ENCODE peak calls at places on chromosomes 5 and 9, in ten cellular contexts. One of them, this sample, is unnamed.

GRCh38 chr9:114389612-114390368 is 2.0 kb upstream of the AKNA start:
- DNase-seq in mammary epithelial cell: no peak
- DNase-seq in dorsolateral prefrontal cortex: no peak
- DNase-seq in endothelial cell: no peak
- DNase-seq in choroid plexus epithelial cell: no peak
- DNase-seq in sigmoid colon: no peak
- DNase-seq in left lung: no peak
- DNase-seq in tibial artery: no peak
- DNase-seq in CD4-positive, alpha-beta T cell: no peak
- DNase-seq in lung: no peak
- DNase-seq in this sample: no peak

GRCh38 chr5:2003690-2004365 is 121.1 kb upstream of the IRX4 start:
- DNase-seq in left lung: no peak
- DNase-seq in mammary epithelial cell: no peak
- DNase-seq in dorsolateral prefrontal cortex: no peak
- DNase-seq in choroid plexus epithelial cell: no peak
- DNase-seq in sigmoid colon: no peak
- DNase-seq in endothelial cell: no peak
- DNase-seq in tibial artery: no peak
- DNase-seq in lung: peak
- DNase-seq in CD4-positive, alpha-beta T cell: no peak
- DNase-seq in this sample: no peak

GRCh38 chr9:114643906-114644305 is 13.7 kb downstream of the TEX53 start:
- DNase-seq in sigmoid colon: no peak
- DNase-seq in endothelial cell: no peak
- DNase-seq in mammary epithelial cell: no peak
- DNase-seq in lung: no peak
- DNase-seq in dorsolateral prefrontal cortex: no peak
- DNase-seq in CD4-positive, alpha-beta T cell: no peak
- DNase-seq in left lung: no peak
- DNase-seq in choroid plexus epithelial cell: no peak
- DNase-seq in tibial artery: no peak
- DNase-seq in this sample: no peak

GRCh38 chr9:38200431-38200830 is 131.4 kb upstream of the SHB start:
- DNase-seq in endothelial cell: no peak
- DNase-seq in tibial artery: no peak
- DNase-seq in mammary epithelial cell: no peak
- DNase-seq in lung: no peak
- DNase-seq in CD4-positive, alpha-beta T cell: no peak
- DNase-seq in sigmoid colon: no peak
- DNase-seq in dorsolateral prefrontal cortex: no peak
- DNase-seq in choroid plexus epithelial cell: no peak
- DNase-seq in left lung: no peak
- DNase-seq in this sample: no peak

GRCh38 chr9:136265561-136266355 is 20.1 kb upstream of the QSOX2 start:
- DNase-seq in lung: no peak
- DNase-seq in mammary epithelial cell: no peak
- DNase-seq in tibial artery: no peak
- DNase-seq in endothelial cell: no peak
- DNase-seq in choroid plexus epithelial cell: no peak
- DNase-seq in sigmoid colon: no peak
- DNase-seq in left lung: peak
- DNase-seq in dorsolateral prefrontal cortex: no peak
- DNase-seq in CD4-positive, alpha-beta T cell: no peak
- DNase-seq in this sample: no peak

GRCh38 chr5:127011151-127011550 is 19.2 kb downstream of the MARCHF3 start:
- DNase-seq in endothelial cell: no peak
- DNase-seq in sigmoid colon: no peak
- DNase-seq in choroid plexus epithelial cell: peak
- DNase-seq in tibial artery: no peak
- DNase-seq in mammary epithelial cell: peak
- DNase-seq in CD4-positive, alpha-beta T cell: no peak
- DNase-seq in left lung: no peak
- DNase-seq in lung: no peak
- DNase-seq in dorsolateral prefrontal cortex: no peak
- DNase-seq in this sample: no peak

GRCh38 chr9:81844131-81844567 is 84.1 kb upstream of the SPATA31D4 start:
- DNase-seq in tibial artery: no peak
- DNase-seq in choroid plexus epithelial cell: no peak
- DNase-seq in CD4-positive, alpha-beta T cell: no peak
- DNase-seq in mammary epithelial cell: no peak
- DNase-seq in left lung: no peak
- DNase-seq in endothelial cell: no peak
- DNase-seq in dorsolateral prefrontal cortex: no peak
- DNase-seq in sigmoid colon: no peak
- DNase-seq in lung: no peak
- DNase-seq in this sample: no peak

GRCh38 chr9:69572611-69573010 is 99.6 kb downstream of the APBA1 start:
- DNase-seq in left lung: no peak
- DNase-seq in endothelial cell: no peak
- DNase-seq in dorsolateral prefrontal cortex: no peak
- DNase-seq in tibial artery: no peak
- DNase-seq in choroid plexus epithelial cell: peak
- DNase-seq in CD4-positive, alpha-beta T cell: no peak
- DNase-seq in sigmoid colon: no peak
- DNase-seq in mammary epithelial cell: peak
- DNase-seq in lung: no peak
- DNase-seq in this sample: no peak

GRCh38 chr5:87924451-87924850 is 344.2 kb downstream of the TMEM161B start:
- DNase-seq in left lung: peak
- DNase-seq in CD4-positive, alpha-beta T cell: no peak
- DNase-seq in choroid plexus epithelial cell: no peak
- DNase-seq in sigmoid colon: no peak
- DNase-seq in lung: no peak
- DNase-seq in endothelial cell: no peak
- DNase-seq in tibial artery: no peak
- DNase-seq in dorsolateral prefrontal cortex: no peak
- DNase-seq in mammary epithelial cell: no peak
- DNase-seq in this sample: no peak

DNA sequence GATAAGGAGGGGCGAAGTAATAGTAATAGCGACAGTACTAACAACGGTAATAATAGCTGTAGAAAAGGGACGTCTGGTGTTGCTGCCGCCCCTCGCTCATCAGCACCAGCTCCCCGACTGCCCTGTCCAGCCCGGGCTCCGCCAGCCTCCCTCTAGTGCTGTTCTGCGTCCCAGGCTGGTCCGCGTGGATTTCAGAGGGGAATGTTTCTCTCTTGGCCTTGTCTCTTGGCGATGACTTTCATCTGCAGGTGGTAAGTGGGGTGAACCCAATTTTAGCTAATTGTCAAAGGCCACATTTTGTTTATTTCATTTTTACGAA is 592 bp downstream of the SNCAIP start:
- DNase-seq in sigmoid colon: no peak
- DNase-seq in endothelial cell: peak
- DNase-seq in CD4-positive, alpha-beta T cell: no peak
- DNase-seq in lung: no peak
- DNase-seq in mammary epithelial cell: peak
- DNase-seq in left lung: peak
- DNase-seq in choroid plexus epithelial cell: no peak
- DNase-seq in tibial artery: peak
- DNase-seq in dorsolateral prefrontal cortex: peak
- DNase-seq in this sample: peak
- TF ChIP-seq CTCF in sigmoid colon: no peak
- TF ChIP-seq CTCF in endothelial cell: no peak
- TF ChIP-seq CTCF in CD4-positive, alpha-beta T cell: no peak
- TF ChIP-seq CTCF in lung: no peak
- TF ChIP-seq CTCF in mammary epithelial cell: no peak
- TF ChIP-seq CTCF in left lung: no peak
- TF ChIP-seq CTCF in choroid plexus epithelial cell: no peak
- TF ChIP-seq CTCF in tibial artery: no peak
- TF ChIP-seq CTCF in dorsolateral prefrontal cortex: no peak
- TF ChIP-seq CTCF in this sample: no peak

GRCh38 chr5:61353293-61353692 is 21.2 kb downstream of the ZSWIM6 start:
- DNase-seq in tibial artery: no peak
- DNase-seq in dorsolateral prefrontal cortex: no peak
- DNase-seq in choroid plexus epithelial cell: no peak
- DNase-seq in sigmoid colon: no peak
- DNase-seq in left lung: no peak
- DNase-seq in endothelial cell: no peak
- DNase-seq in CD4-positive, alpha-beta T cell: no peak
- DNase-seq in mammary epithelial cell: no peak
- DNase-seq in lung: no peak
- DNase-seq in this sample: no peak

GRCh38 chr5:61362796-61363364 is 30.8 kb downstream of the ZSWIM6 start:
- DNase-seq in left lung: no peak
- DNase-seq in tibial artery: no peak
- DNase-seq in endothelial cell: no peak
- DNase-seq in lung: no peak
- DNase-seq in dorsolateral prefrontal cortex: no peak
- DNase-seq in CD4-positive, alpha-beta T cell: no peak
- DNase-seq in mammary epithelial cell: no peak
- DNase-seq in sigmoid colon: no peak
- DNase-seq in choroid plexus epithelial cell: peak
- DNase-seq in this sample: no peak

GRCh38 chr5:61352612-61353156 is 20.6 kb downstream of the ZSWIM6 start:
- DNase-seq in choroid plexus epithelial cell: no peak
- DNase-seq in endothelial cell: no peak
- DNase-seq in sigmoid colon: no peak
- DNase-seq in left lung: no peak
- DNase-seq in CD4-positive, alpha-beta T cell: no peak
- DNase-seq in dorsolateral prefrontal cortex: no peak
- DNase-seq in mammary epithelial cell: no peak
- DNase-seq in tibial artery: no peak
- DNase-seq in lung: no peak
- DNase-seq in this sample: no peak

GRCh38 chr5:61354199-61354598 is 22.1 kb downstream of the ZSWIM6 start:
- DNase-seq in choroid plexus epithelial cell: no peak
- DNase-seq in CD4-positive, alpha-beta T cell: no peak
- DNase-seq in sigmoid colon: no peak
- DNase-seq in endothelial cell: no peak
- DNase-seq in mammary epithelial cell: no peak
- DNase-seq in left lung: no peak
- DNase-seq in tibial artery: no peak
- DNase-seq in lung: no peak
- DNase-seq in dorsolateral prefrontal cortex: no peak
- DNase-seq in this sample: no peak

GRCh38 chr5:61357745-61358144 is 25.7 kb downstream of the ZSWIM6 start:
- DNase-seq in sigmoid colon: no peak
- DNase-seq in tibial artery: no peak
- DNase-seq in CD4-positive, alpha-beta T cell: no peak
- DNase-seq in lung: no peak
- DNase-seq in mammary epithelial cell: no peak
- DNase-seq in choroid plexus epithelial cell: peak
- DNase-seq in dorsolateral prefrontal cortex: no peak
- DNase-seq in endothelial cell: peak
- DNase-seq in left lung: no peak
- DNase-seq in this sample: no peak
- TF ChIP-seq CTCF in sigmoid colon: no peak
- TF ChIP-seq CTCF in tibial artery: no peak
- TF ChIP-seq CTCF in CD4-positive, alpha-beta T cell: no peak
- TF ChIP-seq CTCF in lung: no peak
- TF ChIP-seq CTCF in mammary epithelial cell: peak
- TF ChIP-seq CTCF in choroid plexus epithelial cell: peak
- TF ChIP-seq CTCF in dorsolateral prefrontal cortex: no peak
- TF ChIP-seq CTCF in endothelial cell: peak
- TF ChIP-seq CTCF in left lung: no peak
- TF ChIP-seq CTCF in this sample: no peak

GRCh38 chr9:75482566-75482965 is 394.3 kb downstream of the OSTF1 start:
- DNase-seq in endothelial cell: no peak
- DNase-seq in sigmoid colon: no peak
- DNase-seq in left lung: no peak
- DNase-seq in dorsolateral prefrontal cortex: no peak
- DNase-seq in choroid plexus epithelial cell: no peak
- DNase-seq in lung: no peak
- DNase-seq in tibial artery: no peak
- DNase-seq in CD4-positive, alpha-beta T cell: no peak
- DNase-seq in mammary epithelial cell: no peak
- DNase-seq in this sample: no peak
- TF ChIP-seq CTCF in endothelial cell: no peak
- TF ChIP-seq CTCF in sigmoid colon: no peak
- TF ChIP-seq CTCF in left lung: no peak
- TF ChIP-seq CTCF in dorsolateral prefrontal cortex: no peak
- TF ChIP-seq CTCF in choroid plexus epithelial cell: no peak
- TF ChIP-seq CTCF in lung: no peak
- TF ChIP-seq CTCF in tibial artery: no peak
- TF ChIP-seq CTCF in CD4-positive, alpha-beta T cell: no peak
- TF ChIP-seq CTCF in mammary epithelial cell: no peak
- TF ChIP-seq CTCF in this sample: no peak

GRCh38 chr5:108278285-108279240 is 103.3 kb downstream of the FBXL17 start:
- DNase-seq in left lung: peak
- DNase-seq in dorsolateral prefrontal cortex: no peak
- DNase-seq in choroid plexus epithelial cell: no peak
- DNase-seq in CD4-positive, alpha-beta T cell: no peak
- DNase-seq in lung: no peak
- DNase-seq in tibial artery: no peak
- DNase-seq in mammary epithelial cell: no peak
- DNase-seq in endothelial cell: no peak
- DNase-seq in sigmoid colon: peak
- DNase-seq in this sample: no peak
- TF ChIP-seq CTCF in left lung: no peak
- TF ChIP-seq CTCF in dorsolateral prefrontal cortex: no peak
- TF ChIP-seq CTCF in choroid plexus epithelial cell: no peak
- TF ChIP-seq CTCF in CD4-positive, alpha-beta T cell: no peak
- TF ChIP-seq CTCF in lung: no peak
- TF ChIP-seq CTCF in tibial artery: no peak
- TF ChIP-seq CTCF in mammary epithelial cell: no peak
- TF ChIP-seq CTCF in endothelial cell: no peak
- TF ChIP-seq CTCF in sigmoid colon: no peak
- TF ChIP-seq CTCF in this sample: no peak

GRCh38 chr9:99013550-99013949 is 69.8 kb downstream of the COL15A1 start:
- DNase-seq in mammary epithelial cell: no peak
- DNase-seq in CD4-positive, alpha-beta T cell: no peak
- DNase-seq in lung: no peak
- DNase-seq in tibial artery: no peak
- DNase-seq in endothelial cell: no peak
- DNase-seq in dorsolateral prefrontal cortex: no peak
- DNase-seq in sigmoid colon: no peak
- DNase-seq in left lung: no peak
- DNase-seq in choroid plexus epithelial cell: no peak
- DNase-seq in this sample: no peak

GRCh38 chr9:99015890-99016289 is 72.2 kb downstream of the COL15A1 start:
- DNase-seq in left lung: no peak
- DNase-seq in CD4-positive, alpha-beta T cell: no peak
- DNase-seq in mammary epithelial cell: no peak
- DNase-seq in lung: no peak
- DNase-seq in endothelial cell: no peak
- DNase-seq in choroid plexus epithelial cell: no peak
- DNase-seq in dorsolateral prefrontal cortex: no peak
- DNase-seq in sigmoid colon: no peak
- DNase-seq in tibial artery: no peak
- DNase-seq in this sample: no peak

GRCh38 chr9:99011161-99011709 is 67.5 kb downstream of the COL15A1 start:
- DNase-seq in tibial artery: no peak
- DNase-seq in left lung: no peak
- DNase-seq in CD4-positive, alpha-beta T cell: no peak
- DNase-seq in sigmoid colon: no peak
- DNase-seq in dorsolateral prefrontal cortex: no peak
- DNase-seq in endothelial cell: no peak
- DNase-seq in mammary epithelial cell: no peak
- DNase-seq in lung: no peak
- DNase-seq in choroid plexus epithelial cell: peak
- DNase-seq in this sample: no peak

GRCh38 chr9:99015448-99015847 is 71.7 kb downstream of the COL15A1 start:
- DNase-seq in tibial artery: no peak
- DNase-seq in endothelial cell: no peak
- DNase-seq in sigmoid colon: no peak
- DNase-seq in choroid plexus epithelial cell: no peak
- DNase-seq in mammary epithelial cell: no peak
- DNase-seq in left lung: no peak
- DNase-seq in CD4-positive, alpha-beta T cell: no peak
- DNase-seq in dorsolateral prefrontal cortex: no peak
- DNase-seq in lung: no peak
- DNase-seq in this sample: no peak

GRCh38 chr9:99012957-99013512 is 69.3 kb downstream of the COL15A1 start:
- DNase-seq in lung: no peak
- DNase-seq in left lung: no peak
- DNase-seq in mammary epithelial cell: no peak
- DNase-seq in endothelial cell: no peak
- DNase-seq in sigmoid colon: no peak
- DNase-seq in CD4-positive, alpha-beta T cell: no peak
- DNase-seq in choroid plexus epithelial cell: no peak
- DNase-seq in tibial artery: no peak
- DNase-seq in dorsolateral prefrontal cortex: no peak
- DNase-seq in this sample: no peak
- TF ChIP-seq CTCF in lung: no peak
- TF ChIP-seq CTCF in left lung: peak
- TF ChIP-seq CTCF in mammary epithelial cell: peak
- TF ChIP-seq CTCF in endothelial cell: no peak
- TF ChIP-seq CTCF in sigmoid colon: peak
- TF ChIP-seq CTCF in CD4-positive, alpha-beta T cell: no peak
- TF ChIP-seq CTCF in choroid plexus epithelial cell: peak
- TF ChIP-seq CTCF in tibial artery: peak
- TF ChIP-seq CTCF in dorsolateral prefrontal cortex: no peak
- TF ChIP-seq CTCF in this sample: no peak